ENCODE peak calls at places on chromosome 1, in five cellular contexts. One of them, this sample, is unnamed.

GRCh38 chr1:151993734-151994496 is at the start of gene S100A10:
- DNase-seq in neuronal stem cell: no peak
- DNase-seq in HCT116: no peak
- DNase-seq in GM23248: peak; percentile 88
- DNase-seq in uterus: peak; percentile 79
- DNase-seq in this sample: no peak

GRCh38 chr1:25572107-25572506 is 28.7 kb downstream of the LDLRAP1 start:
- DNase-seq in HCT116: no peak
- DNase-seq in GM23248: peak; percentile 17
- DNase-seq in neuronal stem cell: no peak
- DNase-seq in uterus: no peak
- DNase-seq in this sample: no peak

GRCh38 chr1:8664887-8665286 is 152.6 kb downstream of the RERE start:
- DNase-seq in uterus: no peak
- DNase-seq in HCT116: no peak
- DNase-seq in GM23248: no peak
- DNase-seq in neuronal stem cell: no peak
- DNase-seq in this sample: no peak

GRCh38 chr1:67114162-67114561 is 20.6 kb downstream of the C1orf141 start:
- DNase-seq in uterus: no peak
- DNase-seq in GM23248: no peak
- DNase-seq in HCT116: no peak
- DNase-seq in neuronal stem cell: no peak
- DNase-seq in this sample: no peak

GRCh38 chr1:219794085-219794743 is 134.1 kb downstream of the SLC30A10 start:
- DNase-seq in neuronal stem cell: no peak
- DNase-seq in GM23248: no peak
- DNase-seq in uterus: no peak
- DNase-seq in HCT116: no peak
- DNase-seq in this sample: no peak

GRCh38 chr1:91502882-91503184 is 2.2 kb downstream of the CDC7 start:
- DNase-seq in uterus: no peak
- DNase-seq in GM23248: peak; percentile 29
- DNase-seq in neuronal stem cell: no peak
- DNase-seq in HCT116: no peak
- DNase-seq in this sample: no peak

GRCh38 chr1:228464487-228464983 is 22.6 kb upstream of the RNF187 start:
- DNase-seq in uterus: peak; percentile 44
- DNase-seq in neuronal stem cell: peak; percentile 85
- DNase-seq in GM23248: peak; percentile 84
- DNase-seq in HCT116: no peak
- DNase-seq in this sample: peak; percentile 53

GRCh38 chr1:22411589-22411988 is 40.1 kb upstream of the ZBTB40 start:
- DNase-seq in uterus: no peak
- DNase-seq in neuronal stem cell: no peak
- DNase-seq in GM23248: no peak
- DNase-seq in HCT116: no peak
- DNase-seq in this sample: no peak

GRCh38 chr1:85502625-85503083 is 37.7 kb upstream of the DDAH1 start:
- DNase-seq in GM23248: peak; percentile 70
- DNase-seq in HCT116: peak; percentile 59
- DNase-seq in uterus: peak; percentile 27
- DNase-seq in neuronal stem cell: peak; percentile 31
- DNase-seq in this sample: no peak

GRCh38 chr1:32521165-32521564 is 18.1 kb upstream of the ZBTB8A start:
- DNase-seq in GM23248: no peak
- DNase-seq in neuronal stem cell: no peak
- DNase-seq in HCT116: no peak
- DNase-seq in uterus: no peak
- DNase-seq in this sample: no peak

GRCh38 chr1:43363935-43364525 is 3.8 kb downstream of the ELOVL1 start:
- DNase-seq in GM23248: no peak
- DNase-seq in uterus: no peak
- DNase-seq in neuronal stem cell: no peak
- DNase-seq in HCT116: no peak
- DNase-seq in this sample: no peak

GRCh38 chr1:43366179-43366578 is 1.6 kb downstream of the ELOVL1 start:
- DNase-seq in HCT116: no peak
- DNase-seq in GM23248: no peak
- DNase-seq in neuronal stem cell: no peak
- DNase-seq in uterus: no peak
- DNase-seq in this sample: no peak

GRCh38 chr1:43367026-43367903 is 546 bp downstream of the ELOVL1 start:
- DNase-seq in uterus: peak; percentile 30
- DNase-seq in neuronal stem cell: no peak
- DNase-seq in GM23248: peak; percentile 74
- DNase-seq in HCT116: peak; percentile 46
- DNase-seq in this sample: no peak

GRCh38 chr1:43366601-43367025 is 1.2 kb downstream of the ELOVL1 start:
- DNase-seq in HCT116: no peak
- DNase-seq in GM23248: no peak
- DNase-seq in uterus: no peak
- DNase-seq in neuronal stem cell: no peak
- DNase-seq in this sample: no peak

DNA sequence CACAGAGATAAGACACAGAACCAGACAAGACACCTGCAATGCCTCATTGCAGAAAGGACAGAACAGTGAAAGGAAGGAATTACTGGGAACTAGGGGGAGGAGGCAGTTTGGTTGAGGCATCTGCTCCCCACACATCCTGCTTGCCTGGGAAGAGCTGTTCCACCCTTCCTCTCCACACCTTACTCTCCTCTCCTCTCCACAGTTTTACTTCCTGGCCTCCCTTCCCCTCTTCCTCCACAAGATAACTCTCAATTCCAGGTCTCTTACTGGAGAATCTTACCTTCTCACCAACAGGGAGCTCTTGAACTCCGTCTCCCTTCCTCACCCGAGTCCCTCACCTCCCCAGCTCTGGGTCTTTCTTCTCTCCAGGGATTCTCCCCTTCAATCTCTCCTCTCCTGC is 2.1 kb downstream of the ELOVL1 start:
- DNase-seq in neuronal stem cell: no peak
- DNase-seq in GM23248: no peak
- DNase-seq in HCT116: no peak
- DNase-seq in uterus: no peak
- DNase-seq in this sample: no peak
- H3K27ac ChIP-seq in neuronal stem cell: no peak overlapping the region
- H3K27ac ChIP-seq in GM23248: peak overlapping the region; percentile 90
- H3K27ac ChIP-seq in HCT116: peak overlapping the region; percentile 98
- H3K27ac ChIP-seq in uterus: no peak overlapping the region
- H3K27ac ChIP-seq in this sample: peak overlapping the region; percentile 97

DNA sequence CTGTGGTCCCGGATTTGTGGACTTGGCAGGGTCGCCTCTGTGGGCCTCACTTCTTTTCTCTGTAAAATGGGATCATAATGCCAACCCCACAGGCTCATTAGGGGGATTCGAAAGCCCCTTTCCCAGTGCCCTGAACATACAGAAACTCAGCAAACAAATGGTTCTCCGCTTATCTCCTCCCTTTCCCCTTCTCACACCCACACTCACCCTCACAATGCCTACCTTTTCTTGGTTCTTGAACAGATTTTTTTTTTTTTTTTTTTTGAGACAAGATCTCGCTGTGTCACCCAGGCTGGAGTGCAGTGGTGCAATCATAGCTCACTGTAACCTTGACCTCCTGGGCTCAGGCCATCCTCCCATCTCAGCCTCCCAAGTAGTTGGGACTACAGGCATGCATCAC is 175.7 kb downstream of the KAZN start:
- DNase-seq in uterus: no peak
- DNase-seq in GM23248: no peak
- DNase-seq in neuronal stem cell: no peak
- DNase-seq in HCT116: no peak
- DNase-seq in this sample: no peak
- H3K27ac ChIP-seq in uterus: no peak overlapping the region
- H3K27ac ChIP-seq in GM23248: no peak overlapping the region
- H3K27ac ChIP-seq in neuronal stem cell: no peak overlapping the region
- H3K27ac ChIP-seq in HCT116: no peak overlapping the region
- H3K27ac ChIP-seq in this sample: no peak overlapping the region

GRCh38 chr1:229867726-229868125 is 199.3 kb upstream of the GALNT2 start:
- DNase-seq in neuronal stem cell: no peak
- DNase-seq in GM23248: no peak
- DNase-seq in HCT116: no peak
- DNase-seq in uterus: no peak
- DNase-seq in this sample: no peak

GRCh38 chr1:229871078-229871676 is 195.9 kb upstream of the GALNT2 start:
- DNase-seq in neuronal stem cell: no peak
- DNase-seq in GM23248: no peak
- DNase-seq in uterus: no peak
- DNase-seq in HCT116: no peak
- DNase-seq in this sample: no peak

GRCh38 chr1:229869225-229869624 is 197.8 kb upstream of the GALNT2 start:
- DNase-seq in HCT116: no peak
- DNase-seq in neuronal stem cell: no peak
- DNase-seq in uterus: no peak
- DNase-seq in GM23248: no peak
- DNase-seq in this sample: no peak

GRCh38 chr1:229870381-229870780 is 196.7 kb upstream of the GALNT2 start:
- DNase-seq in uterus: no peak
- DNase-seq in HCT116: no peak
- DNase-seq in neuronal stem cell: no peak
- DNase-seq in GM23248: no peak
- DNase-seq in this sample: no peak

GRCh38 chr1:229869687-229870086 is 197.4 kb upstream of the GALNT2 start:
- DNase-seq in uterus: no peak
- DNase-seq in HCT116: no peak
- DNase-seq in neuronal stem cell: no peak
- DNase-seq in GM23248: no peak
- DNase-seq in this sample: no peak
- H3K27ac ChIP-seq in uterus: no peak overlapping the region
- H3K27ac ChIP-seq in HCT116: no peak overlapping the region
- H3K27ac ChIP-seq in neuronal stem cell: no peak overlapping the region
- H3K27ac ChIP-seq in GM23248: no peak overlapping the region
- H3K27ac ChIP-seq in this sample: no peak overlapping the region

GRCh38 chr1:15706751-15707150 is 22.6 kb downstream of the PLEKHM2 start:
- DNase-seq in neuronal stem cell: no peak
- DNase-seq in GM23248: no peak
- DNase-seq in uterus: no peak
- DNase-seq in HCT116: no peak
- DNase-seq in this sample: no peak
- H3K27ac ChIP-seq in neuronal stem cell: no peak overlapping the region
- H3K27ac ChIP-seq in GM23248: no peak overlapping the region
- H3K27ac ChIP-seq in uterus: no peak overlapping the region
- H3K27ac ChIP-seq in HCT116: no peak overlapping the region
- H3K27ac ChIP-seq in this sample: no peak overlapping the region

DNA sequence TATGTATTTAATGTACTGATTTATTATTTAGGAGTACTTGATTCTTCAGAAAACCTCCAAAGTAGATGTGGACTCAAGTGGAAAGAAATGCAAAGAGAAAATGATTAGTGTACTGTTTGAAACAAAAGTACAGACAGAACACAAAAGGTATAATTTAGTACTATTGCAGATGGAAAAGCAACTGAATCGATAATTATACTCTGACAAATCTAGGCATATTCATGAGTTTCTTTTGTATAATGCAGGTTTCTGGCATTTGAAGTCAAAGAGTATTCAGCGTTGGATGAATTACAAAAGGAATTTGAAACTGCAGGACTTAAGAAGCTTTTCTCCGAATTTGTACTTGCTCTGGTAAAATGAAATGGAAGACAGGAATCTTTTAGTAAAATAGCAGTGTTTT is 12.5 kb downstream of the RWDD3 start:
- DNase-seq in GM23248: no peak
- DNase-seq in uterus: no peak
- DNase-seq in HCT116: no peak
- DNase-seq in neuronal stem cell: no peak
- DNase-seq in this sample: no peak
- H3K27ac ChIP-seq in GM23248: no peak overlapping the region
- H3K27ac ChIP-seq in uterus: no peak overlapping the region
- H3K27ac ChIP-seq in HCT116: no peak overlapping the region
- H3K27ac ChIP-seq in neuronal stem cell: no peak overlapping the region
- H3K27ac ChIP-seq in this sample: no peak overlapping the region

DNA sequence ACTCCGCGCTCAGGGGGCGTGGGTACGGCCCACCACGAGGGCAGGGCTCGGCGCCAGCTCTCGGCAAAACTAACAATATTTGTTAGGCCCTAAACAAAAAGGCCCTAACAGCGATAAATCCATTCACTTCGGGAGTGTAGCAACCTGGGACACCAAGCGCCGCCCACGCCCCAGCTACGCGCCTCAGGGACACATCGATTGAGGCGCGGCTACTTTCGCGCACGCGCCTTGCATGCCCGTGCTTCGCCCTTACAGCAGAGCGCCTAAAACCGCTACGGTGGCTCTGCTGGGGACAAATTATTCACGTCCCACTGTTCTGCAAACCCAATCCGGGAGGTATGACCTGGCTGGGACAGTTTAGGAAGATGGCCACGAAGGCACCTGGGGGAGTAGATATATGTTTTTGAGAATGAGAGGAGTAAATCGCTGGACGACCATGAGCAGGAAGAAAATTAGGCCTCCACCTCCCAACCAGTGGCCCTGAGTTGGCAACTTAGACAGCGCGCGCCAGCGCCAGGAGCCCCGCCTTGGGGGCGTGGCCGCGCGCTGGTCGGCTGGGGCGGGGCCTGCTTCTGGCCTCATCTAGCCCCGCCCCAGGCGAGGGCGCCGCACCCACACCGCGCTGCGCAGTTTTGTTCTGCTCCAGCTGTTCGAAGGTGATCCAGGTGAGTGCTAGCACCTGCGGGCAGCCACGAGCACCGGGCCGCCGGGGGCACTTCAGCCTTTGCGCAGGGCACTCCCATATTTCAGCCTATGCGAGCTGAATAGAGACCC is at the start of gene MGST3:
- DNase-seq in uterus: peak; percentile 93
- DNase-seq in neuronal stem cell: peak; percentile 94
- DNase-seq in GM23248: peak; percentile 99
- DNase-seq in HCT116: peak; percentile 94
- DNase-seq in this sample: peak; percentile 87
- H3K27ac ChIP-seq in uterus: peak within 1 kb of the TSS; percentile 89
- H3K27ac ChIP-seq in neuronal stem cell: peak within 1 kb of the TSS; percentile 88
- H3K27ac ChIP-seq in GM23248: peak within 1 kb of the TSS; percentile 91
- H3K27ac ChIP-seq in HCT116: peak within 1 kb of the TSS; percentile 65
- H3K27ac ChIP-seq in this sample: peak within 1 kb of the TSS; percentile 68

DNA sequence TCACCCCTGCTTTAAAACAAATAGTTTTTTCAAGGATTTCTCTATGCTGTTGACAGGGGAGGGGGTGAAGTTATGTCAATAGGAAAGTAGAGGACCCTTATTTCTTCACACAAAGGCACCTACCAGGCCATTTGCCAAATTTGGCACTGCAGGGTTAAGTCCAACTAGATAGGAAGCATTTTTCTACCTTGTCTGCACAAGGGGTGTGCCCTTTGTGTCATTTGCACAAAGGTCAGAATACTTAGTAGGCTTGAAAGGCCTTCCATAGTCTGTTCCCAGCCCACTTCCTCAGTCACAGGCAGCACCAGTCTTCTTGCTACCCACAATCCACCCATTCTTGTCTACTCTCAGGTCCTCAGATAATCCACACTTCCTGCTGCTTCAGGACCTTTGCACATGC is 7.0 kb downstream of the TACSTD2 start:
- DNase-seq in uterus: no peak
- DNase-seq in GM23248: no peak
- DNase-seq in neuronal stem cell: no peak
- DNase-seq in HCT116: no peak
- DNase-seq in this sample: no peak
- H3K27ac ChIP-seq in uterus: no peak overlapping the region
- H3K27ac ChIP-seq in GM23248: no peak overlapping the region
- H3K27ac ChIP-seq in neuronal stem cell: no peak overlapping the region
- H3K27ac ChIP-seq in HCT116: no peak overlapping the region
- H3K27ac ChIP-seq in this sample: no peak overlapping the region

This sample was measured in substantia nigra.